ENCODE peak calls at places on chromosomes 5 and 9, in four cellular contexts. Y is transverse colon, G is H1, E is stomach. H is an unnamed sample.

GRCh38 chr5:116411101-116411571 is 163.5 kb downstream of the SEMA6A start:
- DNase-seq in E (no peak), G (no peak), Y (no peak), H (no peak)

GRCh38 chr5:116576043-116576713 is 1.6 kb upstream of the SEMA6A start:
- DNase-seq in E (peak), Y (peak), G (peak), H (peak)

GRCh38 chr9:22084336-22085035 is 75.4 kb upstream of the CDKN2B start:
- DNase-seq in E (no peak), G (no peak), Y (no peak), H (no peak)

GRCh38 chr5:66494437-66494836 is 101.8 kb upstream of the MAST4 start:
- DNase-seq in Y (no peak), E (no peak), G (peak), H (no peak)

GRCh38 chr5:40429258-40430111 is 250.2 kb upstream of the PTGER4 start:
- DNase-seq in E (no peak), Y (no peak), G (no peak), H (no peak)

GRCh38 chr9:129111762-129112151 is 542 bp downstream of the PTPA start:
- DNase-seq in E (peak), G (no peak), Y (peak), H (no peak)

GRCh38 chr5:40485021-40485998 is 194.4 kb upstream of the PTGER4 start:
- DNase-seq in E (no peak), G (no peak), Y (no peak), H (no peak)

GRCh38 chr9:14710804-14711203 is 11.7 kb downstream of the CER1 start:
- DNase-seq in Y (no peak), E (no peak), G (no peak), H (no peak)

GRCh38 chr9:98983295-98984268 is 39.9 kb downstream of the COL15A1 start:
- DNase-seq in E (no peak), Y (no peak), G (no peak), H (no peak)

GRCh38 chr9:89363921-89364663 is 45.8 kb downstream of the SECISBP2 start:
- DNase-seq in E (peak), Y (no peak), G (no peak), H (no peak)

GRCh38 chr5:50501510-50502209 is 60.6 kb upstream of the EMB start:
- DNase-seq in G (no peak), Y (no peak), E (no peak), H (no peak)

GRCh38 chr5:119400248-119400647 is 44.4 kb downstream of the TNFAIP8 start:
- DNase-seq in Y (no peak), E (no peak), G (peak), H (no peak)

GRCh38 chr9:37994639-37995347 is 74.2 kb downstream of the SHB start:
- DNase-seq in Y (peak), E (peak), G (no peak), H (no peak)

GRCh38 chr5:154179846-154180710 is 10.5 kb upstream of the GALNT10 start:
- DNase-seq in G (no peak), E (no peak), Y (no peak), H (no peak)

GRCh38 chr9:23587433-23587832 is 238.6 kb downstream of the ELAVL2 start:
- DNase-seq in E (peak), G (no peak), Y (no peak), H (peak)

GRCh38 chr5:68817696-68818695 is 275.8 kb upstream of the SLC30A5 start:
- DNase-seq in Y (no peak), G (peak), E (no peak), H (no peak)

GRCh38 chr5:143561248-143561647 is 157.8 kb upstream of the NR3C1 start:
- DNase-seq in E (peak), G (no peak), Y (no peak), H (no peak)

GRCh38 chr9:98917691-98918487 is 25.8 kb upstream of the COL15A1 start:
- DNase-seq in G (no peak), E (peak), Y (no peak), H (no peak)

GRCh38 chr5:73938280-73938937 is 312.4 kb downstream of the ARHGEF28 start:
- DNase-seq in G (no peak), Y (no peak), E (no peak), H (peak)

GRCh38 chr9:129675656-129676055 is 10.2 kb downstream of the PRRX2 start:
- DNase-seq in G (peak), Y (no peak), E (no peak), H (no peak)

DNA sequence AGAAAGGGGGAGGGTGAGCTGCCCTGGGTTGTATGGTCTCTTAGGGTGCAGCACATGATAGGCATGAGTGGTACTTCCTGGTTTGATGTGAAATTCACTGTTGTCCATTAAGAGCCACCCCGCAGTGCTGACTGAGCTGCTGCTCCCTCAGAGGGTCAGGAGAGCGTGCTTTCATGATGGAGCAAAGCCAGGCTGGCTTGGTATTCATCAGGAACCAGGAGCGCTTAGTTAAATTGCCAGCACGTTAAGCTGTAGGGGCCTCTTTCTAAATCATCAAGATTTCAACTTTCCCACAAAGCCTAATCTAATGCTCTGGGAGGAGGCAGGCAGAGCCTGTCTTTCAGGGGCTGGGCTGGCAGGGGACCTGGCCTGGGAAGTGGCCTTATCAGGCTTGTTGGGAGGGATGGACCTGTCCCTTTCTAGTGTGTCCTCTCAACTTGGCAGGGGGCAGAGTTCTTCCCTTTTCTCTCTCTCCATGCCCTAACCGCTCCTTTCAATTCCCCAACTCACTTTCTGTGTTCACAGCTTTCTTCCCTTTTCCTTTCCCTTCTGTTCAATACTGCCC is 7.9 kb downstream of the CYSTM1 start:
- DNase-seq in E (no peak), Y (peak), G (no peak), H (no peak)
- H3K27ac ChIP-seq in E (peak), Y (peak), G (no peak), H (peak)

GRCh38 chr5:132369471-132370240 is at the start of gene SLC22A5:
- DNase-seq in G (peak), E (peak), Y (peak), H (peak)
- TF ChIP-seq POLR2AphosphoS5 in G (peak), E (peak), Y (peak), H (peak)

DNA sequence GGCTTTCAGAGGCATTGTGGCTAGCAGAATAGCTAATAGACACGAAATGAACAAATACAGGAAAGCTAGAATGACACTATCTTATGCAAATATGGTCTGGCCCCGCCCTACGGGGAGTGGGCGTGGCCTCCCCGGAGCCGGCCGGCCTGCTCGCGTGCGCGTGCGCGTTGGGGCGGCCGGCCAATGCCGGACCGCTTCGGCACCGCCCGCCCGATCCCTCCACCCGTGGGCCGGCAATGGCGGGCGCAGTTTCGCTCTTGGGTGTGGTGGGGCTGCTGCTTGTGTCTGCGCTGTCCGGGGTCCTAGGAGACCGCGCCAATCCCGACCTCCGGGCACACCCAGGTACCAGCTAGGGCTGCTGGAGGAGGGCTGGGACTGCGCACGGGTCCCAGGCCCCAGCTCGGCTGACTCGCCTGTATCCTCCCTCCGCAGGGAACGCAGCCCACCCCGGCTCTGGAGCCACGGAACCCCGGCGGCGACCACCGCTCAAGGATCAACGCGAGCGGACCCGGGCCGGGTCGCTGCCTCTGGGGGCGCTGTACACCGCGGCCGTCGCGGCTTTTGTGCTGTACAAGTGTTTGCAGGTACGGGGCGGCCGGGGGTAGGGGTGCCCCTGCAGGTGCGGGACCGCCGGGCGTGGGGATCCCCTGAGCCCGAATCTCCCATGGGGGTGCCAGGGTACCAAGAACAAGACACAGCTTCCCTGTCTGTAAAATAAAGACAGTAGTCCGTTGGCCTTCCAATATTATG is at the start of gene CCDC107:
- DNase-seq in Y (peak), G (peak), E (peak), H (peak)
- TF ChIP-seq POLR2A in Y (peak), G (peak), E (peak), H (peak)

GRCh38 chr9:91062281-91062680 is 260.7 kb downstream of the SYK start:
- DNase-seq in E (no peak), G (peak), Y (no peak), H (no peak)

GRCh38 chr9:91056917-91057316 is 255.3 kb downstream of the SYK start:
- DNase-seq in E (no peak), G (no peak), Y (no peak), H (no peak)

GRCh38 chr9:91059713-91060112 is 258.1 kb downstream of the SYK start:
- DNase-seq in Y (no peak), E (no peak), G (peak), H (no peak)

GRCh38 chr9:91063471-91063870 is 261.9 kb downstream of the SYK start:
- DNase-seq in E (no peak), G (peak), Y (no peak), H (no peak)

GRCh38 chr9:91060520-91061343 is 259.1 kb downstream of the SYK start:
- DNase-seq in G (peak), E (peak), Y (peak), H (no peak)
- H3K27ac ChIP-seq in G (no peak), E (no peak), Y (peak), H (peak)

GRCh38 chr5:32443145-32443540 is 1.4 kb downstream of the ZFR start:
- DNase-seq in E (no peak), Y (no peak), G (no peak), H (no peak)
- TF ChIP-seq POLR2AphosphoS5 in E (no peak), Y (no peak), G (no peak), H (no peak)

GRCh38 chr5:134142088-134142487 is 27.6 kb downstream of the TCF7 start:
- DNase-seq in Y (no peak), G (peak), E (peak), H (peak)
- TF ChIP-seq POLR2A in Y (no peak), G (no peak), E (no peak), H (no peak)

DNA sequence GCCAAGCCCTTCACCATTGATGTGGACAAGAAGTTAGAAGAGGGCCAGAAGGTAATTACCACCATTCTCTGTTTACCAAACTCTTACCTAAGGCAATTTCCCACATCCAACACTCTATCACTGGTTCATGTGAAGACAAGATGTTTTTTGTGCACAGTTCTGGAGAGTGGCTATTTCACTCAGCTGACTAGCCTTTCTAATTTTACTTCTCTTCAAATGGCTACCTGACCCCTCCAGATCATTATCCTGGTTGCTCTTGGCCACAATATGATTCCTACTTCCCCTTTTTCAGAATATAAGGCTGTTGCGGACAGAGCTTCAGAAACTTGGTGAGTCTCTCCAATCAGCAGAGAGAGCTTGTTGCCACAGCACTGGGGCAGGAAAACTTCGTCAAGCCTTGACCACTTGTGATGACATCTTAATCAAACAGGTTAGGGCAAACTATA is 7.1 kb downstream of the KIF20A start:
- DNase-seq in G (no peak), Y (no peak), E (no peak), H (no peak)
- H3K27ac ChIP-seq in G (no peak), Y (no peak), E (no peak), H (no peak)

GRCh38 chr5:43007246-43007910 is 32.7 kb downstream of the ANXA2R start:
- DNase-seq in E (peak), G (peak), Y (peak), H (no peak)
- TF ChIP-seq POLR2AphosphoS5 in E (no peak), G (no peak), Y (no peak), H (peak)

DNA sequence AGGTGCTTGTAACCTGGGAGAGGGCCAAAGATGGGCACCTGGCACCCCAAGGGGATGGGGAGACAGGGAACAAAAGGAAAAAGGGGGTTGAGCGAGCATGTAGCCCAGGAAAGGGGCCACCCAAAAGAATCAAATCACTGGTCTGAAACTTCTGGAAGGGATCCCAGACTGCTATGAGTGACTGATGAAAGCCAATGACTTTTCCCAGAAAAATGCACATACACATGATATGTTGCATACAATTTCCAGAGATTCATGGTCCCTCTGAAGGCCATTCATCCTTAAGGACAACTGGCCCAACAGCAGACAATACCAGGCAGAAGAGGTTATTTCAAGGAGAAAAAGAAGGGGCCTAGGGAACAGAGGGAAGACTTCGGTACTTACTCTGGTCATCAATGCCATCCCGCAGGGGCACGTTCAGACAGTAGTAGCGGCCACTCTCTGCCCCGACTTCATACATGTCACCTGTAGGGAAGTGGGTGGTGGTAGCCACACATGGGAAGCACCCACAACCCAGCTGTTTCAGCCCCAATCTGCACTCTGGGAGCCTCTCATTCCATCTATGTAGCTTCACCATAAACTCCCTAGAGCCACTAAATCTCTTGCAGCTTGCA is 8.4 kb downstream of the HDAC3 start:
- DNase-seq in Y (no peak), G (no peak), E (no peak), H (no peak)
- TF ChIP-seq POLR2A in Y (no peak), G (no peak), E (no peak), H (no peak)